ENCODE peak calls at places on chromosomes 12 and 14, in seven cellular contexts. F is HFFc6; P is left lung; L is tibial artery; V is heart left ventricle; S is pancreas; Q is CD4-positive, alpha-beta T cell. N is an unnamed sample.

GRCh38 chr14:92613008-92613658 is 99.6 kb downstream of the RIN3 start:
- DNase-seq in Q (peak), L (no peak), S (no peak), F (no peak), P (peak), V (no peak), N (peak)

GRCh38 chr14:59585891-59586554 is 9.4 kb upstream of the CCDC175 start:
- DNase-seq in F (peak), P (no peak), V (no peak), S (no peak), Q (no peak), L (no peak), N (no peak)

GRCh38 chr14:104284107-104284592 is 145.8 kb downstream of the KIF26A start:
- DNase-seq in L (no peak), F (no peak), Q (no peak), S (no peak), V (peak), P (peak), N (no peak)

GRCh38 chr14:24307575-24308341 is at the start of gene CIDEB:
- DNase-seq in Q (peak), F (peak), P (no peak), L (peak), S (peak), V (peak), N (peak)

GRCh38 chr12:115636546-115636945 is 640.9 kb downstream of the MED13L start:
- DNase-seq in Q (no peak), L (no peak), S (no peak), P (no peak), V (no peak), F (no peak), N (no peak)

GRCh38 chr14:65098586-65098985 is 3.7 kb downstream of the MAX start:
- DNase-seq in V (no peak), F (no peak), Q (no peak), S (no peak), P (no peak), L (no peak), N (no peak)

GRCh38 chr14:75234173-75234855 is 44.3 kb upstream of the FOS start:
- DNase-seq in P (peak), S (no peak), Q (no peak), F (peak), L (peak), V (peak), N (no peak)

GRCh38 chr12:63911336-63911735 is 66.8 kb downstream of the SRGAP1 start:
- DNase-seq in S (no peak), P (no peak), Q (no peak), V (no peak), L (no peak), F (no peak), N (no peak)

GRCh38 chr12:111093428-111094142 is 173.2 kb upstream of the MYL2 start:
- DNase-seq in P (no peak), Q (no peak), L (no peak), F (no peak), S (no peak), V (no peak), N (no peak)

GRCh38 chr14:60515244-60515695 is 6.3 kb downstream of the SIX6 start:
- DNase-seq in L (no peak), V (no peak), P (no peak), F (no peak), S (no peak), Q (no peak), N (no peak)

GRCh38 chr14:65286443-65286842 is 126.1 kb upstream of the FUT8 start:
- DNase-seq in S (no peak), Q (no peak), V (no peak), L (no peak), F (no peak), P (no peak), N (no peak)

GRCh38 chr12:48851883-48852733 is at the start of gene DDX23:
- DNase-seq in S (peak), L (peak), Q (peak), P (peak), V (peak), F (peak), N (peak)

GRCh38 chr12:132348176-132348575 is 18.8 kb upstream of the GALNT9 start:
- DNase-seq in S (no peak), L (no peak), F (no peak), Q (no peak), V (no peak), P (peak), N (no peak)

GRCh38 chr12:39010406-39010805 is 105.0 kb upstream of the CPNE8 start:
- DNase-seq in Q (no peak), L (no peak), P (no peak), F (no peak), V (no peak), S (no peak), N (no peak)

GRCh38 chr12:115172521-115172920 is 488.5 kb upstream of the TBX3 start:
- DNase-seq in F (peak), Q (no peak), P (no peak), L (no peak), S (no peak), V (no peak), N (no peak)

GRCh38 chr14:23113346-23114119 is 5.5 kb downstream of the CEBPE start:
- DNase-seq in V (no peak), S (no peak), F (no peak), L (no peak), Q (no peak), P (no peak), N (no peak)

GRCh38 chr12:53499261-53500118 is at the start of gene MAP3K12:
- DNase-seq in V (peak), Q (no peak), P (peak), L (peak), F (peak), S (peak), N (peak)

GRCh38 chr12:68007023-68007422 is 17.8 kb downstream of the IFNG-AS1 start:
- DNase-seq in V (no peak), P (no peak), Q (no peak), S (no peak), L (no peak), F (no peak), N (no peak)

GRCh38 chr12:68003777-68004176 is 14.5 kb downstream of the IFNG-AS1 start:
- DNase-seq in L (no peak), F (no peak), S (no peak), Q (no peak), P (no peak), V (no peak), N (no peak)

GRCh38 chr12:67998379-67998778 is 9.1 kb downstream of the IFNG-AS1 start:
- DNase-seq in Q (no peak), V (no peak), P (no peak), L (no peak), S (no peak), F (no peak), N (no peak)

GRCh38 chr12:67999244-67999643 is 10.0 kb downstream of the IFNG-AS1 start:
- DNase-seq in Q (no peak), P (no peak), L (no peak), V (no peak), F (no peak), S (no peak), N (no peak)

GRCh38 chr12:68001486-68002466 is 12.5 kb downstream of the IFNG-AS1 start:
- DNase-seq in F (no peak), Q (no peak), L (no peak), S (no peak), P (no peak), V (no peak), N (no peak)
- TF ChIP-seq CTCF in F (peak), Q (no peak), L (no peak), S (no peak), P (no peak), V (no peak), N (no peak)

GRCh38 chr14:56247495-56248087 is 129.4 kb downstream of the PELI2 start:
- DNase-seq in Q (no peak), L (no peak), F (peak), P (no peak), V (no peak), S (no peak), N (no peak)
- TF ChIP-seq CTCF in Q (no peak), L (no peak), F (peak), P (no peak), V (no peak), S (no peak), N (no peak)

GRCh38 chr12:70722584-70723343 is 85.5 kb upstream of the PTPRB start:
- DNase-seq in Q (no peak), V (no peak), F (no peak), L (no peak), P (no peak), S (no peak), N (no peak)

GRCh38 chr12:70721958-70722357 is 84.7 kb upstream of the PTPRB start:
- DNase-seq in P (no peak), L (no peak), Q (no peak), V (no peak), F (no peak), S (no peak), N (no peak)

GRCh38 chr12:70719672-70720420 is 82.6 kb upstream of the PTPRB start:
- DNase-seq in P (peak), V (peak), Q (peak), L (peak), S (peak), F (peak), N (no peak)

GRCh38 chr12:70721216-70721615 is 84.0 kb upstream of the PTPRB start:
- DNase-seq in V (no peak), L (no peak), S (no peak), P (no peak), F (no peak), Q (no peak), N (no peak)

DNA sequence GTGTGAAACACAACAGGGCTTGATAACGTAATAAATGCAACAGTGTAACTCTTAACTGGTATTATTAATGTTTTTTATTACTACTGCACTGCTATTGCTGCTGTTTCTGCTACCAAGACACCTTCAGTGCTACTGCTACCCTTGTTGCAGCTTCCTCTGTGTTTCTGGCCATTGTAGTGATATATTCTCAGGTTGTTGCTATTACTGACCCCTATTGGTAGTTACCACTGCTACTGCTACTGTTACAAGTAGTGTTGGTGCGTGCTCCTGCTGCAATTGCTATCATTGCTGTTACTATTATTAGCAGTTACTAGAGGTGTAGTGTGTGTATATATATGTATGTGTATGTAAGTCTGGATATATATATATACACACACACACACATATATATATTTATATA is 87.2 kb upstream of the PTPRB start:
- DNase-seq in Q (no peak), S (no peak), V (no peak), L (no peak), P (no peak), F (peak), N (no peak)
- TF ChIP-seq CTCF in Q (no peak), S (no peak), V (peak), L (no peak), P (no peak), F (peak), N (no peak)

GRCh38 chr12:105198961-105199360 is 37.0 kb downstream of the APPL2 start:
- DNase-seq in S (no peak), P (no peak), L (no peak), Q (no peak), F (no peak), V (no peak), N (no peak)
- TF ChIP-seq CTCF in S (no peak), P (no peak), L (no peak), Q (no peak), F (no peak), V (no peak), N (no peak)

GRCh38 chr14:70318635-70319013 is 40.9 kb downstream of the COX16 start:
- DNase-seq in Q (no peak), F (no peak), L (no peak), P (no peak), S (peak), V (no peak), N (no peak)

GRCh38 chr14:70315942-70316341 is 43.5 kb downstream of the COX16 start:
- DNase-seq in P (no peak), S (no peak), L (no peak), V (no peak), F (no peak), Q (no peak), N (no peak)

GRCh38 chr14:70320294-70320693 is 39.2 kb downstream of the COX16 start:
- DNase-seq in L (no peak), S (no peak), V (no peak), F (no peak), P (no peak), Q (no peak), N (no peak)

GRCh38 chr14:70317969-70318634 is 41.4 kb downstream of the COX16 start:
- DNase-seq in V (no peak), Q (no peak), P (no peak), F (peak), S (peak), L (no peak), N (no peak)

GRCh38 chr14:70317091-70317968 is 42.2 kb downstream of the COX16 start:
- DNase-seq in P (no peak), L (no peak), F (no peak), S (peak), Q (no peak), V (no peak), N (no peak)
- TF ChIP-seq CTCF in P (no peak), L (no peak), F (no peak), S (no peak), Q (no peak), V (no peak), N (no peak)

DNA sequence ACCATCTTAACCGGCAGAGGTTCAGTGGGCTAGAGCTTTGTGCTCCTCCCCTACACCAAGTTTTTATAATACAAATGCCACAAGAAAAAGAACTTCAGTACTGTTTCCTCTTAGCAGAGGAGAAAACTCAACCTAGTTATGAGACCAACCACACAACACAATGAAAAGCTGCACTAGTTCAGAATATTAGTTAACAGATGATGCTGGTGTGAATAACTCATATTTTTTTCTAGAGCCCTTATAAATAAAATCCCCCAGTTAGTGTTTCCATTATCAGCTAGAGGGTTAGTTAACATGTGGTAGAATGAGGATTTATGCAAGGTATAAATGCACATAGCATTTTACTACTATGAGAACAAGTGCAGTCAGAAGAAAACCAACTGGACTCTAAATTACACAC is 61.9 kb upstream of the AMN1 start:
- DNase-seq in P (no peak), F (no peak), S (no peak), Q (no peak), V (no peak), L (no peak), N (no peak)
- TF ChIP-seq CTCF in P (no peak), F (no peak), S (no peak), Q (no peak), V (no peak), L (no peak), N (no peak)